ENCODE peak calls at places on chromosomes 12 and 14, in five cellular contexts. One of them, this sample, is unnamed.

GRCh38 chr12:13992585-13992984 is 11.2 kb upstream of the GRIN2B start:
- DNase-seq in CD8-positive, alpha-beta memory T cell: no peak
- DNase-seq in MV-4-11: no peak
- DNase-seq in RWPE1: no peak
- DNase-seq in HS-5: no peak
- DNase-seq in this sample: no peak

GRCh38 chr14:31934767-31935266 is 142.3 kb upstream of the ARHGAP5 start:
- DNase-seq in RWPE1: peak; percentile 44
- DNase-seq in CD8-positive, alpha-beta memory T cell: no peak
- DNase-seq in HS-5: no peak
- DNase-seq in MV-4-11: no peak
- DNase-seq in this sample: peak; percentile 38

GRCh38 chr14:65208548-65208947 is 106.2 kb upstream of the MAX start:
- DNase-seq in MV-4-11: peak; percentile 95
- DNase-seq in CD8-positive, alpha-beta memory T cell: no peak
- DNase-seq in HS-5: no peak
- DNase-seq in RWPE1: no peak
- DNase-seq in this sample: no peak

GRCh38 chr12:14756331-14757143 is 46.7 kb downstream of the WBP11 start:
- DNase-seq in HS-5: no peak
- DNase-seq in RWPE1: no peak
- DNase-seq in CD8-positive, alpha-beta memory T cell: no peak
- DNase-seq in MV-4-11: no peak
- DNase-seq in this sample: no peak

GRCh38 chr12:14216405-14217294 is 148.8 kb upstream of the ATF7IP start:
- DNase-seq in RWPE1: no peak
- DNase-seq in MV-4-11: no peak
- DNase-seq in HS-5: peak; percentile 26
- DNase-seq in CD8-positive, alpha-beta memory T cell: no peak
- DNase-seq in this sample: no peak

GRCh38 chr14:77561881-77562280 is 54.6 kb downstream of the SPTLC2 start:
- DNase-seq in HS-5: no peak
- DNase-seq in RWPE1: no peak
- DNase-seq in MV-4-11: no peak
- DNase-seq in CD8-positive, alpha-beta memory T cell: no peak
- DNase-seq in this sample: no peak

GRCh38 chr14:67734675-67735074 is 33.0 kb downstream of the RDH12 start:
- DNase-seq in HS-5: no peak
- DNase-seq in CD8-positive, alpha-beta memory T cell: no peak
- DNase-seq in MV-4-11: no peak
- DNase-seq in RWPE1: no peak
- DNase-seq in this sample: no peak

GRCh38 chr12:92927055-92927435 is 2.0 kb downstream of the EEA1 start:
- DNase-seq in MV-4-11: peak; percentile 63
- DNase-seq in CD8-positive, alpha-beta memory T cell: peak; percentile 38
- DNase-seq in HS-5: peak; percentile 38
- DNase-seq in RWPE1: no peak
- DNase-seq in this sample: peak; percentile 41

GRCh38 chr12:34404377-34405285 is 382.3 kb downstream of the ALG10 start:
- DNase-seq in RWPE1: no peak
- DNase-seq in CD8-positive, alpha-beta memory T cell: no peak
- DNase-seq in HS-5: no peak
- DNase-seq in MV-4-11: no peak
- DNase-seq in this sample: no peak

GRCh38 chr12:18250313-18250916 is 10.9 kb upstream of the PIK3C2G start:
- DNase-seq in CD8-positive, alpha-beta memory T cell: no peak
- DNase-seq in RWPE1: peak; percentile 25
- DNase-seq in MV-4-11: peak; percentile 47
- DNase-seq in HS-5: peak; percentile 42
- DNase-seq in this sample: peak; percentile 59

GRCh38 chr14:21631084-21631483 is 3.7 kb downstream of the OR10G2 start:
- DNase-seq in CD8-positive, alpha-beta memory T cell: no peak
- DNase-seq in RWPE1: no peak
- DNase-seq in HS-5: no peak
- DNase-seq in MV-4-11: no peak
- DNase-seq in this sample: no peak

GRCh38 chr14:25943329-25943728 is 654.5 kb downstream of the NOVA1 start:
- DNase-seq in HS-5: no peak
- DNase-seq in CD8-positive, alpha-beta memory T cell: no peak
- DNase-seq in MV-4-11: no peak
- DNase-seq in RWPE1: no peak
- DNase-seq in this sample: no peak

GRCh38 chr12:87439990-87440827 is 589.0 kb downstream of the C12orf50 start:
- DNase-seq in HS-5: peak; percentile 86
- DNase-seq in MV-4-11: no peak
- DNase-seq in CD8-positive, alpha-beta memory T cell: no peak
- DNase-seq in RWPE1: peak; percentile 65
- DNase-seq in this sample: no peak

This sample was measured in cerebellar cortex.